ENCODE peak calls at places on chromosomes 12 and 14, in seven cellular contexts. G, R, B, W, S, E and O are unnamed samples.

GRCh38 chr14:35158951-35159653 is 36.8 kb downstream of the PRORP start:
- DNase-seq in R (peak), B (peak), G (peak), S (peak), W (no peak), E (peak), O (no peak)

GRCh38 chr12:2646341-2646740 is 148.4 kb upstream of the FKBP4 start:
- DNase-seq in R (no peak), W (no peak), S (no peak), E (no peak), G (no peak), B (no peak), O (no peak)

GRCh38 chr14:82488473-82488872 is 954.8 kb upstream of the SEL1L start:
- DNase-seq in S (no peak), W (no peak), R (no peak), G (no peak), B (no peak), E (no peak), O (no peak)

GRCh38 chr14:86654558-86655184 is 1124.7 kb downstream of the FLRT2 start:
- DNase-seq in R (peak), G (peak), S (peak), W (peak), B (peak), E (peak), O (peak)

GRCh38 chr14:92510972-92511371 is 2.6 kb upstream of the RIN3 start:
- DNase-seq in E (peak), B (peak), R (no peak), W (peak), S (no peak), G (no peak), O (no peak)

GRCh38 chr14:94485944-94486841 is 10.2 kb upstream of the SERPINA9 start:
- DNase-seq in W (peak), R (peak), G (peak), S (no peak), B (peak), E (peak), O (peak)

GRCh38 chr12:109387425-109388166 is 39.9 kb downstream of the MYO1H start:
- DNase-seq in S (peak), R (peak), E (peak), G (no peak), W (peak), B (peak), O (no peak)

GRCh38 chr14:94051115-94051514 is 25.0 kb downstream of the OTUB2 start:
- DNase-seq in R (peak), G (no peak), S (peak), E (peak), W (peak), B (peak), O (no peak)

GRCh38 chr12:127559349-127560040 is 707.5 kb upstream of the TMEM132C start:
- DNase-seq in W (peak), B (peak), R (peak), G (no peak), S (peak), E (no peak), O (peak)

GRCh38 chr14:75769047-75769685 is 108.1 kb downstream of the TTLL5 start:
- DNase-seq in R (peak), B (no peak), G (no peak), E (no peak), S (no peak), W (no peak), O (no peak)

GRCh38 chr12:123528858-123529257 is 4.7 kb downstream of the RILPL1 start:
- DNase-seq in E (peak), G (no peak), R (no peak), W (no peak), B (no peak), S (no peak), O (no peak)
- H2BK120ac ChIP-seq in E (no peak), G (no peak), R (no peak), W (no peak), B (no peak), S (no peak), O (no peak)

GRCh38 chr12:43459285-43459684 is 92.7 kb downstream of the ADAMTS20 start:
- DNase-seq in S (no peak), B (no peak), R (no peak), E (no peak), W (no peak), G (no peak), O (no peak)

GRCh38 chr12:43453761-43454160 is 98.2 kb downstream of the ADAMTS20 start:
- DNase-seq in G (no peak), B (no peak), W (no peak), R (no peak), S (no peak), E (no peak), O (no peak)
- H2BK120ac ChIP-seq in G (no peak), B (no peak), W (no peak), R (no peak), S (no peak), E (no peak), O (no peak)

DNA sequence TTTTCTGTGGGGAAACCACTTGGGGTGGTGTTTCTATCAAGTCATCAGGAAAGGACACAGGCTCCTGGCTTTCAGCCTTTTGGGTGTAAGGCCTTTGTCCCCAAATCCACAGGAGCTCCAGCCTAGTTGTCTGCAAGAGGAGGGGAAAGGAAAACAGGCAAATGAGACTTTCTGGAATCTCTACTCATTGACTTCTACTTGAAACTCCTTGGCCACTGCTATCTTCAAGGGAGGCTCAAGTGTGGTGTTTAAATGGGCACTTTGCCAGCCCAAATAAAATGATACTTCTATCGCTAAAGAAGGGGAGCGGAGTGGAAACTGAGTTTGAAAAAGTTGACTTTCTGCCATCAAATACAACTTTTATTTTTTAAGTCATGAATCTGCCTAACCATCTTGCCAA is 446.0 kb upstream of the RGS6 start:
- DNase-seq in G (no peak), E (no peak), W (no peak), R (no peak), B (no peak), S (no peak), O (no peak)
- H2BK120ac ChIP-seq in G (no peak), E (no peak), W (no peak), R (no peak), B (no peak), S (no peak), O (no peak)

DNA sequence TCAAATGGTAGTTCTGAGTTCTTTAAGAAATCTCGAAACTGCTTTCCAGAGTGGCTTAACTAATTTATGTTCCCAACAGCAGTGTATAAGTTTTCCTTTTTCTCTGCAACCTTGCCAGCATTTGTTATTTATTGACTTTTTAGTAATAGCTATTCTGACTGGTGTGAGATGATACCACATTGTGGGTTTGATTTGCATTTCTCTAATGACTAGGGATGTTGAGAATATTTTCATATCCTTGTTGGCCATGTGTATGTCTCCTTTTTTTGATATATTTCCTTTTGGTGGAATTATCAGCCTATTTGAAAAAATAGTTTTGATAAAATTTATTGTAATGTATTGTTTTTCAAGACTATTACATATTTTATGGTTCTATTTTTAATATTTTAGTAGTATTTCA is 701.3 kb upstream of the FBXO33 start:
- DNase-seq in W (no peak), E (no peak), G (no peak), B (no peak), S (no peak), R (no peak), O (no peak)
- H2BK120ac ChIP-seq in W (no peak), E (no peak), G (no peak), B (no peak), S (no peak), R (no peak), O (no peak)

GRCh38 chr14:24542346-24542936 is 33.6 kb downstream of the CTSG start:
- DNase-seq in B (no peak), W (no peak), G (no peak), E (no peak), S (no peak), R (peak), O (no peak)
- H2BK120ac ChIP-seq in B (no peak), W (no peak), G (no peak), E (no peak), S (no peak), R (no peak), O (no peak)

DNA sequence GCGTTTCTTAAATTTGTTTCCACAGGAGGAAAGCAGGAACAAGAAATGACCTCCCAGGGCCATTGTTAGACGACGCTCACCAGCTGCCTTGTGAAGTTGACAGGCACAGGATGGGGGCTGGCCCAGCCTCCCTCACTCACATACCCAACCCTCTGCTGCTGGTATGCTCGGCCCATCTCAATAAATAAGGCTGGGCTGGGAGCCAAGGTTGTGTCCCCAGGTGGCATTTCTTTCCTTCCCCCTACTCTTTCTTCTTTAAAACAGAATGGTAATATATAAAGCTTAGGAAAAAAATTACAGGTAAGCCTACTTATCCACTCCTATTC is 93.0 kb downstream of the ACTN1 start:
- DNase-seq in E (no peak), W (no peak), G (no peak), B (peak), S (no peak), R (no peak), O (no peak)
- H2BK120ac ChIP-seq in E (no peak), W (no peak), G (no peak), B (no peak), S (no peak), R (no peak), O (no peak)

GRCh38 chr12:98439471-98440164 is 75.8 kb upstream of the TMPO start:
- DNase-seq in W (no peak), S (peak), R (no peak), G (no peak), B (peak), E (no peak), O (no peak)
- H2BK120ac ChIP-seq in W (no peak), S (peak), R (no peak), G (no peak), B (no peak), E (no peak), O (no peak)